ENCODE peak calls at places on chromosomes 2 and 18, in six cellular contexts. C is BJ, X is cardiac muscle cell, R is prostate gland, J is IMR-90, M is cardiac fibroblast. V is an unnamed sample.
A peak's percentile ranks its signal among the peaks of the same experiment; 100 is the strongest.

GRCh38 chr2:28445448-28446258 is 50.2 kb upstream of the PLB1 start:
- DNase-seq in M (peak; percentile 98), X (no peak), R (no peak), C (peak; percentile 85), J (peak; percentile 97), V (peak; percentile 94)

GRCh38 chr2:72937356-72937669 is 20.0 kb downstream of the EMX1 start:
- DNase-seq in C (no peak), R (no peak), J (no peak), M (no peak), X (no peak), V (no peak)

GRCh38 chr2:75168186-75168585 is 31.1 kb downstream of the TACR1 start:
- DNase-seq in C (no peak), M (no peak), J (no peak), R (no peak), X (no peak), V (no peak)

GRCh38 chr18:26696318-26696717 is 148.0 kb upstream of the KCTD1 start:
- DNase-seq in M (no peak), R (peak; percentile 52), C (no peak), J (no peak), X (no peak), V (no peak)

GRCh38 chr2:189599245-189599644 is 18.7 kb upstream of the SLC40A1 start:
- DNase-seq in J (peak; percentile 59), M (no peak), C (no peak), X (no peak), R (no peak), V (peak; percentile 79)

GRCh38 chr18:46916551-46917107 is 678 bp downstream of the PIAS2 start:
- DNase-seq in X (no peak), R (peak; percentile 11), J (peak; percentile 36), M (peak; percentile 41), C (no peak), V (peak; percentile 54)

GRCh38 chr2:14678754-14679153 is 46.2 kb downstream of the LRATD1 start:
- DNase-seq in M (peak; percentile 15), J (no peak), R (no peak), C (no peak), X (no peak), V (no peak)

GRCh38 chr2:221360742-221361141 is 211.4 kb downstream of the EPHA4 start:
- DNase-seq in J (no peak), R (no peak), C (no peak), X (no peak), M (no peak), V (no peak)

GRCh38 chr2:53715568-53715967 is 52.0 kb upstream of the CHAC2 start:
- DNase-seq in R (no peak), M (peak; percentile 27), C (no peak), J (no peak), X (no peak), V (peak; percentile 36)

GRCh38 chr2:84889332-84889731 is 8.4 kb upstream of the TRABD2A start:
- DNase-seq in M (no peak), R (no peak), C (no peak), X (no peak), J (no peak), V (no peak)

GRCh38 chr2:18436408-18437077 is 123.9 kb downstream of the RDH14 start:
- DNase-seq in J (peak; percentile 70), C (no peak), R (no peak), M (peak; percentile 44), X (no peak), V (peak; percentile 55)

GRCh38 chr2:207184348-207184747 is 18.6 kb upstream of the KLF7 start:
- DNase-seq in C (no peak), X (no peak), J (peak; percentile 77), R (no peak), M (peak; percentile 84), V (peak; percentile 60)

GRCh38 chr2:30348825-30349224 is 98.2 kb upstream of the LCLAT1 start:
- DNase-seq in J (no peak), M (no peak), C (no peak), R (no peak), X (no peak), V (no peak)

GRCh38 chr2:45960057-45960863 is 308.8 kb downstream of the PRKCE start:
- DNase-seq in C (no peak), M (no peak), J (no peak), R (no peak), X (no peak), V (no peak)

GRCh38 chr2:241582806-241583205 is 24.3 kb downstream of the BOK start:
- DNase-seq in J (no peak), R (no peak), X (no peak), M (no peak), C (no peak), V (no peak)

GRCh38 chr2:95359035-95359434 is 43.5 kb upstream of the FAHD2A start:
- DNase-seq in C (peak; percentile 33), J (peak; percentile 73), X (no peak), M (peak; percentile 65), R (no peak), V (peak; percentile 55)

GRCh38 chr2:39738941-39739340 is 40.1 kb downstream of the THUMPD2 start:
- DNase-seq in R (no peak), M (no peak), J (peak; percentile 64), X (no peak), C (no peak), V (peak; percentile 31)

GRCh38 chr18:5040476-5040875 is 156.6 kb downstream of the AKAIN1 start:
- DNase-seq in J (no peak), M (no peak), C (no peak), R (no peak), X (no peak), V (no peak)

GRCh38 chr2:48391576-48391975 is 138.4 kb upstream of the STON1 start:
- DNase-seq in C (no peak), J (no peak), X (no peak), R (no peak), M (no peak), V (no peak)

GRCh38 chr18:13572721-13573120 is 153.6 kb downstream of the FAM210A start:
- DNase-seq in X (no peak), M (no peak), C (no peak), J (no peak), R (no peak), V (no peak)

GRCh38 chr18:8721716-8722115 is 16.4 kb downstream of the MTCL1 start:
- DNase-seq in C (no peak), J (peak; percentile 69), M (peak; percentile 68), X (no peak), R (no peak), V (peak; percentile 81)

GRCh38 chr2:69846182-69847067 is 17.0 kb downstream of the GMCL1 start:
- DNase-seq in M (no peak), R (no peak), X (no peak), J (no peak), C (no peak), V (no peak)

GRCh38 chr2:17245921-17246320 is 272.3 kb downstream of the RAD51AP2 start:
- DNase-seq in R (peak; percentile 34), J (no peak), X (no peak), M (no peak), C (no peak), V (no peak)

GRCh38 chr2:8630676-8631464 is 51.0 kb upstream of the ID2 start:
- DNase-seq in M (no peak), R (no peak), X (no peak), C (no peak), J (no peak), V (no peak)

GRCh38 chr2:8303322-8303832 is 378.5 kb upstream of the ID2 start:
- DNase-seq in X (no peak), R (peak; percentile 12), M (no peak), J (no peak), C (no peak), V (peak; percentile 16)

GRCh38 chr18:48590678-48591077 is 51.8 kb downstream of the CTIF start:
- DNase-seq in C (peak; percentile 69), X (no peak), J (peak; percentile 94), M (peak; percentile 94), R (no peak), V (peak; percentile 94)

GRCh38 chr18:28185121-28185520 is 8.2 kb upstream of the CDH2 start:
- DNase-seq in C (no peak), R (no peak), X (no peak), J (no peak), M (no peak), V (no peak)

GRCh38 chr18:48302736-48303135 is 106.4 kb downstream of the ZBTB7C start:
- DNase-seq in M (no peak), C (no peak), R (no peak), J (no peak), X (no peak), V (no peak)

GRCh38 chr18:47909484-47909883 is 21.0 kb downstream of the SMAD2 start:
- DNase-seq in J (no peak), X (no peak), R (no peak), M (no peak), C (no peak), V (no peak)

DNA sequence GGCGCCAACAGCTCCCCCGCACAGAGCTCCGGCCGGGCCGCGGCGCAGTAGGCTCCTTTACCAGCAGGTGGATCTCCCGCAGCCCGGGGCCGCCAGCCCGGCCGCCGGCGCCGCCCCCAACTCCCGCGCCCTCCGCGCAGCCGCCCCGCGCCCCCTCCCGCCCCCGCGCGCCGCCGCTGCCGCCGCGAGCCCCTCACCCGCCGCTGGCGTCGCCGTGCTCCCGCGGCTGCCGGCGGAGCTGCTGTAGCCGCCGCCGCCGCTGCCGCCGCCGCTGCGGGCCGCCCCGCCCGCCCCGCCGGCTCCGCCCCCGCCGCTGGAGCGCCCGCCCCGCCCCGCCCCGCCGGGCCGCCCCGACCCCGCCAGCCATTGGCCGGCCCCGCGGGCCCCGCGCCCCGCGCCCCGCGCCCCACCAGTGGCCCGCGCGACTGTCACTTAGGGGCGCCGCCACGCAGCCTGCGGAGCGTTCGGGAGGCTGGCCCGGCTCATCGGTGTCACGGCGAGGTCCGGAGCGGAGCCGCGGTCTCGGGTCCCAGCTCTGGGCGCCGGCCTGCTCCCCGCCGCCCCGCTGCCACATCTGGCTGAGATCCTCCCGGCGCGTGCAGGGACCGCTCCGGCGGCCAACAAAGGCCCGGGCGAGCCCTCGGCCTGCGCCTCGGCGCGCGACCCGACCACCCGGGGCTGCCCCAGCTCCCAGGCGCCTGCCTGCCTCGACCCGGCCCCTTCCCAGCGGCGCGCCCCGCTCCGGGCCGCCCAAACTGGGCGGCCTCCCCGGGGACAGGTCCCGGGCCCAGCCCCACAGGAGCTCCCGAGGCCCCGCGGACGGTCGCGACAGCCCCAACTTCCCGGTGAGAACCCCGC is at the start of gene MGAT4A:
- DNase-seq in X (peak; percentile 88), C (no peak), J (no peak), M (peak; percentile 18), R (peak; percentile 58), V (peak; percentile 11)
- TF ChIP-seq CTCF in X (no peak), C (no peak), J (peak; percentile 5), M (no peak), R (peak; percentile 8), V (peak; percentile 21)

GRCh38 chr2:231200805-231201474 is 2.5 kb downstream of the ARMC9 start:
- DNase-seq in R (no peak), C (no peak), J (peak; percentile 63), X (no peak), M (no peak), V (peak; percentile 53)
- H3K4me3 ChIP-seq in R (no peak overlapping the region), C (peak overlapping the region; percentile 23), J (no peak overlapping the region), X (no peak overlapping the region), M (no peak overlapping the region), V (peak overlapping the region; percentile 95)

DNA sequence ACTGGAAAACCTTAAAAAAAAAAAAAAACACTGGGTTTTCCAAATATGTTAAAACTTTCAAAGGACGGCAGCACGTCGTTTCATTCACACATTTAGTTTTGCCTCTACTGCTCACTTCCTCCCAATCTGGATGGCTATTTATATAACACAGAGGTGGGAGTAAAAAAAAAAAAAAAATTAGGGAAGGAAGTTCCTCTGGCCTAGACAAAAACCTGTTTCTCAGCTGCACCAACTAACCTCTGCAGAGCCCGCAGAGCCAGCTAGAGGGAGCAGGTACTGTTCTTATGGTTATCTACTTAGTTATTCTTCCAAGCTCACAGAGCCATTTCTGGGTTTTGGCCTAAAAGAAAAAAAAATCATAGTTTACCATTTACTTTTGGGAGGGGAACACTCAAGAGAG is 28.1 kb downstream of the SLC1A4 start:
- DNase-seq in C (no peak), M (no peak), X (peak; percentile 35), J (no peak), R (peak; percentile 26), V (peak; percentile 20)
- TF ChIP-seq CTCF in C (peak; percentile 18), M (no peak), X (peak; percentile 16), J (no peak), R (peak; percentile 43), V (peak; percentile 47)

GRCh38 chr2:237669628-237670351 is 42.4 kb downstream of the LRRFIP1 start:
- DNase-seq in X (peak; percentile 59), C (peak; percentile 99), M (peak; percentile 99), R (no peak), J (peak; percentile 100), V (peak; percentile 90)
- H3K4me3 ChIP-seq in X (no peak overlapping the region), C (no peak overlapping the region), M (no peak overlapping the region), R (no peak overlapping the region), J (no peak overlapping the region), V (no peak overlapping the region)

V was measured in choroid plexus epithelial cell.